ENCODE peak calls at places on chromosome 6, in ten cellular contexts. One of them, this sample, is unnamed.

GRCh38 chr6:106253731-106254130 is 71.8 kb downstream of the ATG5 start:
- DNase-seq in MV-4-11: no peak
- DNase-seq in HT-29: no peak
- DNase-seq in A549: no peak
- DNase-seq in NCI-H524: no peak
- DNase-seq in activated gamma-delta T cell treated with anti-CD3 and anti-CD28 coated beads, Interleukin-2, amount 50 U/mL, for 16 hours: no peak
- DNase-seq in kidney glomerular epithelial cell: peak
- DNase-seq in NCI-H345: no peak
- DNase-seq in AG08395: peak
- DNase-seq in stromal cell of bone marrow: no peak
- DNase-seq in this sample: no peak

GRCh38 chr6:137731960-137732616 is 135.0 kb upstream of the TNFAIP3 start:
- DNase-seq in MV-4-11: peak
- DNase-seq in activated gamma-delta T cell treated with anti-CD3 and anti-CD28 coated beads, Interleukin-2, amount 50 U/mL, for 16 hours: no peak
- DNase-seq in HT-29: peak
- DNase-seq in stromal cell of bone marrow: peak
- DNase-seq in NCI-H524: no peak
- DNase-seq in kidney glomerular epithelial cell: no peak
- DNase-seq in A549: peak
- DNase-seq in NCI-H345: no peak
- DNase-seq in AG08395: peak
- DNase-seq in this sample: peak

GRCh38 chr6:47072667-47073066 is 30.5 kb upstream of the ADGRF1 start:
- DNase-seq in HT-29: no peak
- DNase-seq in NCI-H524: no peak
- DNase-seq in MV-4-11: no peak
- DNase-seq in A549: no peak
- DNase-seq in AG08395: no peak
- DNase-seq in stromal cell of bone marrow: no peak
- DNase-seq in NCI-H345: no peak
- DNase-seq in activated gamma-delta T cell treated with anti-CD3 and anti-CD28 coated beads, Interleukin-2, amount 50 U/mL, for 16 hours: no peak
- DNase-seq in kidney glomerular epithelial cell: no peak
- DNase-seq in this sample: no peak

GRCh38 chr6:166046232-166046631 is 121.4 kb downstream of the TBXT start:
- DNase-seq in MV-4-11: no peak
- DNase-seq in activated gamma-delta T cell treated with anti-CD3 and anti-CD28 coated beads, Interleukin-2, amount 50 U/mL, for 16 hours: no peak
- DNase-seq in AG08395: peak
- DNase-seq in stromal cell of bone marrow: peak
- DNase-seq in NCI-H524: no peak
- DNase-seq in NCI-H345: no peak
- DNase-seq in kidney glomerular epithelial cell: peak
- DNase-seq in A549: peak
- DNase-seq in HT-29: no peak
- DNase-seq in this sample: no peak

GRCh38 chr6:125942677-125943527 is 13.7 kb upstream of the HINT3 start:
- DNase-seq in activated gamma-delta T cell treated with anti-CD3 and anti-CD28 coated beads, Interleukin-2, amount 50 U/mL, for 16 hours: no peak
- DNase-seq in NCI-H345: no peak
- DNase-seq in kidney glomerular epithelial cell: no peak
- DNase-seq in MV-4-11: no peak
- DNase-seq in stromal cell of bone marrow: no peak
- DNase-seq in AG08395: no peak
- DNase-seq in A549: no peak
- DNase-seq in HT-29: peak
- DNase-seq in NCI-H524: no peak
- DNase-seq in this sample: peak

GRCh38 chr6:77487808-77488425 is 24.6 kb upstream of the HTR1B start:
- DNase-seq in activated gamma-delta T cell treated with anti-CD3 and anti-CD28 coated beads, Interleukin-2, amount 50 U/mL, for 16 hours: no peak
- DNase-seq in HT-29: no peak
- DNase-seq in kidney glomerular epithelial cell: no peak
- DNase-seq in MV-4-11: no peak
- DNase-seq in NCI-H345: no peak
- DNase-seq in AG08395: no peak
- DNase-seq in A549: no peak
- DNase-seq in stromal cell of bone marrow: no peak
- DNase-seq in NCI-H524: no peak
- DNase-seq in this sample: no peak

GRCh38 chr6:116271309-116271708 is 8.4 kb downstream of the TSPYL1 start:
- DNase-seq in NCI-H524: no peak
- DNase-seq in NCI-H345: no peak
- DNase-seq in stromal cell of bone marrow: no peak
- DNase-seq in kidney glomerular epithelial cell: no peak
- DNase-seq in MV-4-11: no peak
- DNase-seq in AG08395: no peak
- DNase-seq in A549: no peak
- DNase-seq in HT-29: no peak
- DNase-seq in activated gamma-delta T cell treated with anti-CD3 and anti-CD28 coated beads, Interleukin-2, amount 50 U/mL, for 16 hours: no peak
- DNase-seq in this sample: no peak

GRCh38 chr6:75493400-75494064 is at the start of gene FILIP1:
- DNase-seq in NCI-H345: no peak
- DNase-seq in NCI-H524: no peak
- DNase-seq in kidney glomerular epithelial cell: no peak
- DNase-seq in HT-29: no peak
- DNase-seq in stromal cell of bone marrow: peak
- DNase-seq in AG08395: peak
- DNase-seq in MV-4-11: no peak
- DNase-seq in activated gamma-delta T cell treated with anti-CD3 and anti-CD28 coated beads, Interleukin-2, amount 50 U/mL, for 16 hours: no peak
- DNase-seq in A549: no peak
- DNase-seq in this sample: no peak

GRCh38 chr6:170108890-170109587 is 181.8 kb downstream of the DLL1 start:
- DNase-seq in NCI-H524: no peak
- DNase-seq in MV-4-11: no peak
- DNase-seq in HT-29: no peak
- DNase-seq in AG08395: no peak
- DNase-seq in activated gamma-delta T cell treated with anti-CD3 and anti-CD28 coated beads, Interleukin-2, amount 50 U/mL, for 16 hours: no peak
- DNase-seq in stromal cell of bone marrow: no peak
- DNase-seq in NCI-H345: no peak
- DNase-seq in A549: no peak
- DNase-seq in kidney glomerular epithelial cell: no peak
- DNase-seq in this sample: no peak

GRCh38 chr6:158799051-158799792 is 19.9 kb downstream of the EZR start:
- DNase-seq in MV-4-11: no peak
- DNase-seq in NCI-H524: peak
- DNase-seq in NCI-H345: peak
- DNase-seq in activated gamma-delta T cell treated with anti-CD3 and anti-CD28 coated beads, Interleukin-2, amount 50 U/mL, for 16 hours: no peak
- DNase-seq in kidney glomerular epithelial cell: peak
- DNase-seq in AG08395: no peak
- DNase-seq in stromal cell of bone marrow: no peak
- DNase-seq in HT-29: peak
- DNase-seq in A549: no peak
- DNase-seq in this sample: peak